ENCODE peak calls at places on chromosomes 11 and 22, in five cellular contexts. One of them, this sample, is unnamed. For H3K36me3, the result is how much of the 10 kb centered on the place peaks cover.

GRCh38 chr11:44104472-44105294 is 9.2 kb downstream of the EXT2 start:
- DNase-seq in SK-N-SH: no peak
- DNase-seq in prostate gland: no peak
- DNase-seq in body of pancreas: no peak
- DNase-seq in tibial nerve: no peak
- DNase-seq in this sample: no peak

GRCh38 chr22:30425616-30426394 is at the start of gene MTFP1:
- DNase-seq in SK-N-SH: peak
- DNase-seq in prostate gland: peak
- DNase-seq in body of pancreas: peak
- DNase-seq in tibial nerve: peak
- DNase-seq in this sample: peak

GRCh38 chr22:50731811-50732624 is 6.0 kb upstream of the ACR start:
- DNase-seq in SK-N-SH: peak
- DNase-seq in prostate gland: no peak
- DNase-seq in body of pancreas: peak
- DNase-seq in tibial nerve: no peak
- DNase-seq in this sample: peak

GRCh38 chr11:2528301-2529050 is 83.7 kb downstream of the KCNQ1 start:
- DNase-seq in SK-N-SH: no peak
- DNase-seq in prostate gland: no peak
- DNase-seq in body of pancreas: no peak
- DNase-seq in tibial nerve: no peak
- DNase-seq in this sample: peak

GRCh38 chr22:50607366-50608020 is 6.9 kb downstream of the MAPK8IP2 start:
- DNase-seq in SK-N-SH: no peak
- DNase-seq in prostate gland: no peak
- DNase-seq in body of pancreas: no peak
- DNase-seq in tibial nerve: no peak
- DNase-seq in this sample: no peak

GRCh38 chr22:39214383-39215069 is 30.3 kb downstream of the PDGFB start:
- DNase-seq in SK-N-SH: no peak
- DNase-seq in prostate gland: peak
- DNase-seq in body of pancreas: peak
- DNase-seq in tibial nerve: no peak
- DNase-seq in this sample: peak

GRCh38 chr11:11306855-11307254 is 46.2 kb downstream of the CSNK2A3 start:
- DNase-seq in SK-N-SH: no peak
- DNase-seq in prostate gland: no peak
- DNase-seq in body of pancreas: no peak
- DNase-seq in tibial nerve: no peak
- DNase-seq in this sample: no peak

GRCh38 chr11:34050536-34050935 is 995 bp upstream of the CAPRIN1 start:
- DNase-seq in SK-N-SH: no peak
- DNase-seq in prostate gland: no peak
- DNase-seq in body of pancreas: no peak
- DNase-seq in tibial nerve: no peak
- DNase-seq in this sample: peak

GRCh38 chr11:69382131-69383128 is 88.5 kb downstream of the MYEOV start:
- DNase-seq in SK-N-SH: peak
- DNase-seq in prostate gland: no peak
- DNase-seq in body of pancreas: peak
- DNase-seq in tibial nerve: no peak
- DNase-seq in this sample: no peak

GRCh38 chr22:36385491-36386350 is 2.0 kb downstream of the MYH9 start:
- DNase-seq in SK-N-SH: no peak
- DNase-seq in prostate gland: peak
- DNase-seq in body of pancreas: peak
- DNase-seq in tibial nerve: no peak
- DNase-seq in this sample: peak

GRCh38 chr11:24531528-24531927 is 34.7 kb downstream of the LUZP2 start:
- DNase-seq in SK-N-SH: no peak
- DNase-seq in prostate gland: no peak
- DNase-seq in body of pancreas: no peak
- DNase-seq in tibial nerve: no peak
- DNase-seq in this sample: no peak

GRCh38 chr22:50532824-50533344 is 3.1 kb upstream of the TYMP start:
- DNase-seq in SK-N-SH: no peak
- DNase-seq in prostate gland: no peak
- DNase-seq in body of pancreas: no peak
- DNase-seq in tibial nerve: no peak
- DNase-seq in this sample: no peak

GRCh38 chr11:27139742-27140141 is 99.1 kb downstream of the BBOX1 start:
- DNase-seq in SK-N-SH: peak
- DNase-seq in prostate gland: no peak
- DNase-seq in body of pancreas: no peak
- DNase-seq in tibial nerve: no peak
- DNase-seq in this sample: no peak

GRCh38 chr11:117823294-117823940 is 1.1 kb downstream of the FXYD2 start:
- DNase-seq in SK-N-SH: no peak
- DNase-seq in prostate gland: no peak
- DNase-seq in body of pancreas: peak
- DNase-seq in tibial nerve: no peak
- DNase-seq in this sample: no peak

GRCh38 chr11:33690290-33691050 is 10.2 kb downstream of the C11orf91 start:
- DNase-seq in SK-N-SH: no peak
- DNase-seq in prostate gland: no peak
- DNase-seq in body of pancreas: peak
- DNase-seq in tibial nerve: peak
- DNase-seq in this sample: peak

GRCh38 chr11:9231848-9232177 is 33.3 kb downstream of the DENND5A start:
- DNase-seq in SK-N-SH: no peak
- DNase-seq in prostate gland: no peak
- DNase-seq in body of pancreas: peak
- DNase-seq in tibial nerve: peak
- DNase-seq in this sample: no peak

GRCh38 chr11:57649826-57650738 is at the start of gene YPEL4:
- DNase-seq in SK-N-SH: peak
- DNase-seq in prostate gland: no peak
- DNase-seq in body of pancreas: peak
- DNase-seq in tibial nerve: no peak
- DNase-seq in this sample: peak

GRCh38 chr11:64245797-64246623 is 733 bp downstream of the PPP1R14B start:
- DNase-seq in SK-N-SH: peak
- DNase-seq in prostate gland: no peak
- DNase-seq in body of pancreas: peak
- DNase-seq in tibial nerve: peak
- DNase-seq in this sample: peak

GRCh38 chr22:20632082-20632481 is 124.7 kb downstream of the MED15 start:
- DNase-seq in SK-N-SH: no peak
- DNase-seq in prostate gland: no peak
- DNase-seq in body of pancreas: no peak
- DNase-seq in tibial nerve: no peak
- DNase-seq in this sample: no peak

GRCh38 chr22:47618180-47618579 is 855.7 kb downstream of the TBC1D22A start:
- DNase-seq in SK-N-SH: no peak
- DNase-seq in prostate gland: no peak
- DNase-seq in body of pancreas: no peak
- DNase-seq in tibial nerve: no peak
- DNase-seq in this sample: no peak

GRCh38 chr22:23376256-23376655 is 195.9 kb downstream of the BCR start:
- DNase-seq in SK-N-SH: no peak
- DNase-seq in prostate gland: no peak
- DNase-seq in body of pancreas: no peak
- DNase-seq in tibial nerve: no peak
- DNase-seq in this sample: peak

GRCh38 chr22:29331213-29331612 is 15.7 kb upstream of the RASL10A start:
- DNase-seq in SK-N-SH: no peak
- DNase-seq in prostate gland: no peak
- DNase-seq in body of pancreas: no peak
- DNase-seq in tibial nerve: no peak
- DNase-seq in this sample: no peak

GRCh38 chr11:124761301-124762021 is 629 bp downstream of the ESAM start:
- DNase-seq in SK-N-SH: no peak
- DNase-seq in prostate gland: no peak
- DNase-seq in body of pancreas: no peak
- DNase-seq in tibial nerve: no peak
- DNase-seq in this sample: no peak

GRCh38 chr11:87398913-87399312 is 361.2 kb downstream of the TMEM135 start:
- DNase-seq in SK-N-SH: no peak
- DNase-seq in prostate gland: no peak
- DNase-seq in body of pancreas: peak
- DNase-seq in tibial nerve: peak
- DNase-seq in this sample: no peak

GRCh38 chr22:28183078-28183870 is 264.2 kb upstream of the PITPNB start:
- DNase-seq in SK-N-SH: no peak
- DNase-seq in prostate gland: no peak
- DNase-seq in body of pancreas: no peak
- DNase-seq in tibial nerve: no peak
- DNase-seq in this sample: no peak
- H3K4me3 ChIP-seq in SK-N-SH: no peak
- H3K4me3 ChIP-seq in prostate gland: no peak
- H3K4me3 ChIP-seq in body of pancreas: no peak
- H3K4me3 ChIP-seq in tibial nerve: no peak
- H3K4me3 ChIP-seq in this sample: no peak

GRCh38 chr11:66883021-66883968 is 26.4 kb downstream of the LRFN4 start:
- DNase-seq in SK-N-SH: peak
- DNase-seq in prostate gland: peak
- DNase-seq in body of pancreas: peak
- DNase-seq in tibial nerve: no peak
- DNase-seq in this sample: peak
- TF ChIP-seq CTCF in SK-N-SH: peak
- TF ChIP-seq CTCF in prostate gland: peak
- TF ChIP-seq CTCF in body of pancreas: peak
- TF ChIP-seq CTCF in tibial nerve: peak
- TF ChIP-seq CTCF in this sample: peak

DNA sequence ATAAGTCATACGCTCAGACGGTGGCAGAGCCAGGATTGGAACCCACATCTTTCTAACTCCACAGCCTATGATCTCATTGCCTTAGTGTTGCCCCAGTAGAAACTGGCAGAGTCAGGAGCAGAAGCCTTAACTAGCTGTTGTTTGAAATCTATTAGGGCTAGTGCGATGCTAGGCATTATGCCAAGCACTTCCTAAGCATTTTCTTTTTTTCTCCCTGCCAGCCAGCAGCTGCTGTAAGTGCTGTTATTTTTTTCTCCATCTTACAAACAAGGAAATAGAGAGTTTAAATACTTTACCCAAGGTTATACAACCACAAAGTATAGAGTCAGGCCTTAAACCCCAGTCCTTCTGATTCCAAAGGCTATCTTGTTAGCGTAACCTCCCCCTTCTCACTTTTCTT is 161.0 kb upstream of the SORL1-AS1 start:
- DNase-seq in SK-N-SH: no peak
- DNase-seq in prostate gland: no peak
- DNase-seq in body of pancreas: no peak
- DNase-seq in tibial nerve: no peak
- DNase-seq in this sample: no peak
- H3K36me3 ChIP-seq in SK-N-SH: under half
- H3K36me3 ChIP-seq in prostate gland: under half
- H3K36me3 ChIP-seq in body of pancreas: under half
- H3K36me3 ChIP-seq in tibial nerve: under half
- H3K36me3 ChIP-seq in this sample: under half

GRCh38 chr11:15526032-15526431 is 411.3 kb downstream of the INSC start:
- DNase-seq in SK-N-SH: no peak
- DNase-seq in prostate gland: no peak
- DNase-seq in body of pancreas: no peak
- DNase-seq in tibial nerve: no peak
- DNase-seq in this sample: no peak
- H3K4me3 ChIP-seq in SK-N-SH: no peak
- H3K4me3 ChIP-seq in prostate gland: no peak
- H3K4me3 ChIP-seq in body of pancreas: no peak
- H3K4me3 ChIP-seq in tibial nerve: no peak
- H3K4me3 ChIP-seq in this sample: no peak

GRCh38 chr11:134596404-134596803 is 184.4 kb upstream of the B3GAT1 start:
- DNase-seq in SK-N-SH: no peak
- DNase-seq in prostate gland: no peak
- DNase-seq in body of pancreas: no peak
- DNase-seq in tibial nerve: no peak
- DNase-seq in this sample: no peak

GRCh38 chr11:134597452-134597851 is 185.4 kb upstream of the B3GAT1 start:
- DNase-seq in SK-N-SH: no peak
- DNase-seq in prostate gland: no peak
- DNase-seq in body of pancreas: no peak
- DNase-seq in tibial nerve: no peak
- DNase-seq in this sample: no peak

GRCh38 chr11:134589155-134589554 is 177.1 kb upstream of the B3GAT1 start:
- DNase-seq in SK-N-SH: no peak
- DNase-seq in prostate gland: no peak
- DNase-seq in body of pancreas: no peak
- DNase-seq in tibial nerve: no peak
- DNase-seq in this sample: no peak

GRCh38 chr11:134587345-134587744 is 175.3 kb upstream of the B3GAT1 start:
- DNase-seq in SK-N-SH: no peak
- DNase-seq in prostate gland: no peak
- DNase-seq in body of pancreas: no peak
- DNase-seq in tibial nerve: no peak
- DNase-seq in this sample: no peak

GRCh38 chr11:134592391-134592990 is 180.4 kb upstream of the B3GAT1 start:
- DNase-seq in SK-N-SH: peak
- DNase-seq in prostate gland: peak
- DNase-seq in body of pancreas: no peak
- DNase-seq in tibial nerve: no peak
- DNase-seq in this sample: peak
- TF ChIP-seq CTCF in SK-N-SH: no peak
- TF ChIP-seq CTCF in prostate gland: peak
- TF ChIP-seq CTCF in body of pancreas: no peak
- TF ChIP-seq CTCF in tibial nerve: no peak
- TF ChIP-seq CTCF in this sample: peak

DNA sequence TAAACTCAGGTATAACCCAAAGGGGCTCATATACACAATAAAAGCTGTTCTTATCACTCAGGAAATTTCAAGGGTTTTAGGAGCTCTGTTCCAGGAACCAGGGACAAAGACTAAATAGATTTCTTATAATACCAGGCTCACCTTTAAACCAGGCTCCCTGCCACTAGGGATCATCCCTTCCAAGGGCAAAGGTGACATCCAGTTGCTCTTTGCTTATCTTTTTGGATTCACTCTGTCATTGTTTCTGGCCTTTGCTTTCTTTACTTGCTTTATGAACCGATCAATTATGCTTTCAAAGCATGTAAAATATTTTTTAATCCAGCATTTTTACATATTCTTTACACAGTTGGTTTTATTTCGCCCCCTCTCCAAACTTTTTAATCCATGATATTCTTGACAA is 321.7 kb upstream of the SYN3 start:
- DNase-seq in SK-N-SH: no peak
- DNase-seq in prostate gland: no peak
- DNase-seq in body of pancreas: no peak
- DNase-seq in tibial nerve: no peak
- DNase-seq in this sample: no peak
- H3K36me3 ChIP-seq in SK-N-SH: under half
- H3K36me3 ChIP-seq in prostate gland: under half
- H3K36me3 ChIP-seq in body of pancreas: under half
- H3K36me3 ChIP-seq in tibial nerve: under half
- H3K36me3 ChIP-seq in this sample: under half